ENCODE peak calls at places on chromosome 1, in seven cellular contexts. One of them, this sample, is unnamed.

GRCh38 chr1:247294282-247294681 is 37.4 kb downstream of the ZNF496 start:
- DNase-seq in testis: peak
- DNase-seq in tibial nerve: no peak
- DNase-seq in A549: no peak
- DNase-seq in endothelial cell of umbilical vein: no peak
- DNase-seq in stomach: no peak
- DNase-seq in right lobe of liver: no peak
- DNase-seq in this sample: no peak

GRCh38 chr1:223492044-223492443 is 98.8 kb downstream of the CCDC185 start:
- DNase-seq in endothelial cell of umbilical vein: no peak
- DNase-seq in testis: no peak
- DNase-seq in tibial nerve: no peak
- DNase-seq in A549: no peak
- DNase-seq in right lobe of liver: no peak
- DNase-seq in stomach: no peak
- DNase-seq in this sample: no peak

GRCh38 chr1:150889650-150890416 is 2.9 kb downstream of the CTXND2 start:
- DNase-seq in endothelial cell of umbilical vein: no peak
- DNase-seq in A549: no peak
- DNase-seq in tibial nerve: no peak
- DNase-seq in right lobe of liver: no peak
- DNase-seq in testis: no peak
- DNase-seq in stomach: no peak
- DNase-seq in this sample: no peak

GRCh38 chr1:219670426-219671149 is 57.7 kb upstream of the ZC3H11B start:
- DNase-seq in testis: peak
- DNase-seq in A549: no peak
- DNase-seq in tibial nerve: no peak
- DNase-seq in endothelial cell of umbilical vein: no peak
- DNase-seq in stomach: no peak
- DNase-seq in right lobe of liver: no peak
- DNase-seq in this sample: no peak

GRCh38 chr1:162028726-162029125 is 5.1 kb upstream of the OLFML2B start:
- DNase-seq in tibial nerve: no peak
- DNase-seq in stomach: no peak
- DNase-seq in right lobe of liver: no peak
- DNase-seq in testis: no peak
- DNase-seq in A549: no peak
- DNase-seq in endothelial cell of umbilical vein: peak
- DNase-seq in this sample: no peak

GRCh38 chr1:237794071-237794470 is 96.7 kb downstream of the ZP4 start:
- DNase-seq in testis: no peak
- DNase-seq in stomach: no peak
- DNase-seq in right lobe of liver: no peak
- DNase-seq in tibial nerve: no peak
- DNase-seq in A549: peak
- DNase-seq in endothelial cell of umbilical vein: no peak
- DNase-seq in this sample: no peak

GRCh38 chr1:172748201-172748600 is 89.3 kb downstream of the FASLG start:
- DNase-seq in stomach: no peak
- DNase-seq in A549: no peak
- DNase-seq in right lobe of liver: no peak
- DNase-seq in endothelial cell of umbilical vein: no peak
- DNase-seq in testis: no peak
- DNase-seq in tibial nerve: no peak
- DNase-seq in this sample: no peak

GRCh38 chr1:113732802-113733201 is 26.5 kb downstream of the PHTF1 start:
- DNase-seq in endothelial cell of umbilical vein: no peak
- DNase-seq in right lobe of liver: no peak
- DNase-seq in A549: no peak
- DNase-seq in testis: no peak
- DNase-seq in stomach: no peak
- DNase-seq in tibial nerve: no peak
- DNase-seq in this sample: no peak

GRCh38 chr1:174721246-174721645 is 273.5 kb downstream of the GPR52 start:
- DNase-seq in testis: no peak
- DNase-seq in A549: no peak
- DNase-seq in endothelial cell of umbilical vein: no peak
- DNase-seq in stomach: no peak
- DNase-seq in tibial nerve: no peak
- DNase-seq in right lobe of liver: no peak
- DNase-seq in this sample: no peak

DNA sequence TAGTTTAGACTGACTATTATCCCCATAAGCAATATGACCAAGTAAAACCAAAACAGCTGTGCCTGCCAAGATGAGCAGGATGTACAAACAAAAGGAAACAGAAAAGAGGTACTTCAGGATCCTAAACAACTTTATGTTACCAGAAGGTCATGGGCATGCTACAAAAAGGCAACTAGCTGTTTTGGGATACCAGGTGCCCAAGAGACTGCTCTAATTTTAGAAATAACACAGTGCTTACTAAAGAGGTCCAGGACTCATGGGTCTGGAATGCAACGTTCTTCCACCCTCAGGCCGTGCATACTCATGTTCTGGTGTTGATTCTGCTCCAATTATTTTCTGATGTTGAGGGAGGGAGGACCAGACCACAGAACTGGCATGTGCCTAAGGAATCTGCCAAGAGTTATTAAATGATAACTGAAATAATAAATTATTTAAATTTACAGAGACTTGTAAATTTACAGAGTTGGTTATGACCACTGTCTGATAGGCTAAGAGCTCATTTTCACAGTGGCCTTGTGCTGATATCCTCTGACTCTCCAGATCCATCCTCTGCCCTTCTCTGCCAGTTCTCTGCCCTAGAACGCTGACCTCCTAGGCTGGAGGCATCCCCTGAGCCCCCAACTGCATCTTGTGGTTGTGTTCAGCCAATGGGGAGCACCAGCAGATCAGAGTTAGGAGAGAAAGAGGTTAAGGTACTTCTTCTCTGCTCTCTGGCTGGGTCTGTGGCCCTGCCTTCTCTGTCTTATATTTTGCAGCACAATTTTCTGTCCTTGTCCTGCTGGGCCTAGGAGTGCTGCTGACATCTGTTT is 37.7 kb upstream of the BCL10 start:
- DNase-seq in stomach: no peak
- DNase-seq in A549: no peak
- DNase-seq in right lobe of liver: no peak
- DNase-seq in endothelial cell of umbilical vein: peak
- DNase-seq in testis: peak
- DNase-seq in tibial nerve: no peak
- DNase-seq in this sample: no peak
- TF ChIP-seq POLR2A in stomach: no peak
- TF ChIP-seq POLR2A in A549: no peak
- TF ChIP-seq POLR2A in right lobe of liver: no peak
- TF ChIP-seq POLR2A in endothelial cell of umbilical vein: peak
- TF ChIP-seq POLR2A in testis: no peak
- TF ChIP-seq POLR2A in tibial nerve: no peak
- TF ChIP-seq POLR2A in this sample: no peak

DNA sequence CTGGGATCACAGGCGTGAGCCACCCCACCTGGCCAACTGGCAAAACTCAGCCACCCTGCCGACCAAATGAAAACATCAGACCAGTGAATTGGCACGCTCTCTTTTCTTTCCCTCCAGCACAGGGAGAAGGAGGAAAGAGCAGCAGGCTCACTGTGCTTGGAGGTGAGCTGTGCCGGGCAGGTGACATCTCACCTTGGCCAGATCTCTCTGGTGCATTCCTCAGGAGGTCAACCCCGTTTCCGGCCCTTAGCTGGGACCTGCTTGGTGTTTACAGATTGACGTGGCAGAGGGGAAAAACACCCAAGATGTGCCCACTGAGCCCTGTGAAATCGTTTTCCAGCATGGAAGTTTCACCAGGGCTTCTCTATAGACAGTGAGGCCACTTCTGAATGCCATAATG is 45.1 kb downstream of the TMEM51 start:
- DNase-seq in stomach: peak
- DNase-seq in tibial nerve: no peak
- DNase-seq in A549: no peak
- DNase-seq in testis: no peak
- DNase-seq in endothelial cell of umbilical vein: no peak
- DNase-seq in right lobe of liver: no peak
- DNase-seq in this sample: no peak
- TF ChIP-seq CTCF in stomach: no peak
- TF ChIP-seq CTCF in tibial nerve: no peak
- TF ChIP-seq CTCF in A549: no peak
- TF ChIP-seq CTCF in testis: no peak
- TF ChIP-seq CTCF in endothelial cell of umbilical vein: no peak
- TF ChIP-seq CTCF in right lobe of liver: no peak
- TF ChIP-seq CTCF in this sample: no peak

DNA sequence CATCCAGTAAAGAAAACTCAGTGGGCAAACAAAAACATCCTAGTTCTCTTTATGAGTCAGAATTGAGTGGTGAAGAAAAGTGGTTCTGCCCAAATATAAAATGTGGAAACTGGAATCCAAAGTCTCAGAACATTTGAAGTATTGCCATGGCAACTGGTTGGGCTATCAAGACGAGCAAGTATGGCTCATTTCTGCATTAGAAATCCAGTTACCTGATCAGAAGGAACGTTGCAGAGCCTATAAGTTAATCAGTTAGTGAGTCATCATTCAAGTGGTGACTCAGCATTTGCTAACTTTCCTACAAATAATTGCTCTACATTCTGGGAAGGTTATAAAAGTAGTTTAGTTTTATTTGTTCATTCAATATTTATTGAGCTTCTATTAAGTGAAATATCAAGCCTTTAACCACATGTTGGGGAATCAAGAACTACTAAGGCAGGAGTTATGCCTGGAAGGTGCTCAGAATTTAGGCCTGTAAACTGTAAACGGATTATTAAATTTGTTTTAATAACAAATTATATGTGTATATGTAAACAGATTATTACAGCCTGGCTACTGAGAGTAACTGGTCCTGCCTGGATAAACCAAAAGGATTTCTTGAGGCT is 104.3 kb downstream of the PAPPA2 start:
- DNase-seq in testis: no peak
- DNase-seq in right lobe of liver: no peak
- DNase-seq in endothelial cell of umbilical vein: no peak
- DNase-seq in stomach: no peak
- DNase-seq in A549: no peak
- DNase-seq in tibial nerve: no peak
- DNase-seq in this sample: no peak
- H3K4me3 ChIP-seq in testis: no peak
- H3K4me3 ChIP-seq in right lobe of liver: no peak
- H3K4me3 ChIP-seq in endothelial cell of umbilical vein: no peak
- H3K4me3 ChIP-seq in stomach: no peak
- H3K4me3 ChIP-seq in A549: no peak
- H3K4me3 ChIP-seq in tibial nerve: no peak
- H3K4me3 ChIP-seq in this sample: no peak

GRCh38 chr1:117366982-117367768 is at the start of gene MAN1A2:
- DNase-seq in tibial nerve: peak
- DNase-seq in A549: peak
- DNase-seq in testis: peak
- DNase-seq in right lobe of liver: peak
- DNase-seq in stomach: peak
- DNase-seq in endothelial cell of umbilical vein: peak
- DNase-seq in this sample: peak
- TF ChIP-seq POLR2A in tibial nerve: peak
- TF ChIP-seq POLR2A in A549: peak
- TF ChIP-seq POLR2A in testis: no peak
- TF ChIP-seq POLR2A in right lobe of liver: peak
- TF ChIP-seq POLR2A in stomach: peak
- TF ChIP-seq POLR2A in endothelial cell of umbilical vein: peak
- TF ChIP-seq POLR2A in this sample: no peak

GRCh38 chr1:89873757-89874156 is 52.9 kb downstream of the LRRC8D start:
- DNase-seq in endothelial cell of umbilical vein: peak
- DNase-seq in A549: no peak
- DNase-seq in tibial nerve: no peak
- DNase-seq in stomach: no peak
- DNase-seq in right lobe of liver: no peak
- DNase-seq in testis: no peak
- DNase-seq in this sample: no peak
- TF ChIP-seq CTCF in endothelial cell of umbilical vein: no peak
- TF ChIP-seq CTCF in A549: no peak
- TF ChIP-seq CTCF in tibial nerve: no peak
- TF ChIP-seq CTCF in stomach: no peak
- TF ChIP-seq CTCF in right lobe of liver: no peak
- TF ChIP-seq CTCF in testis: no peak
- TF ChIP-seq CTCF in this sample: no peak

GRCh38 chr1:228472655-228473054 is 14.5 kb upstream of the RNF187 start:
- DNase-seq in A549: no peak
- DNase-seq in stomach: no peak
- DNase-seq in right lobe of liver: no peak
- DNase-seq in tibial nerve: no peak
- DNase-seq in endothelial cell of umbilical vein: peak
- DNase-seq in testis: no peak
- DNase-seq in this sample: no peak
- H3K4me3 ChIP-seq in A549: no peak
- H3K4me3 ChIP-seq in stomach: no peak
- H3K4me3 ChIP-seq in right lobe of liver: no peak
- H3K4me3 ChIP-seq in tibial nerve: no peak
- H3K4me3 ChIP-seq in endothelial cell of umbilical vein: no peak
- H3K4me3 ChIP-seq in testis: no peak
- H3K4me3 ChIP-seq in this sample: no peak

DNA sequence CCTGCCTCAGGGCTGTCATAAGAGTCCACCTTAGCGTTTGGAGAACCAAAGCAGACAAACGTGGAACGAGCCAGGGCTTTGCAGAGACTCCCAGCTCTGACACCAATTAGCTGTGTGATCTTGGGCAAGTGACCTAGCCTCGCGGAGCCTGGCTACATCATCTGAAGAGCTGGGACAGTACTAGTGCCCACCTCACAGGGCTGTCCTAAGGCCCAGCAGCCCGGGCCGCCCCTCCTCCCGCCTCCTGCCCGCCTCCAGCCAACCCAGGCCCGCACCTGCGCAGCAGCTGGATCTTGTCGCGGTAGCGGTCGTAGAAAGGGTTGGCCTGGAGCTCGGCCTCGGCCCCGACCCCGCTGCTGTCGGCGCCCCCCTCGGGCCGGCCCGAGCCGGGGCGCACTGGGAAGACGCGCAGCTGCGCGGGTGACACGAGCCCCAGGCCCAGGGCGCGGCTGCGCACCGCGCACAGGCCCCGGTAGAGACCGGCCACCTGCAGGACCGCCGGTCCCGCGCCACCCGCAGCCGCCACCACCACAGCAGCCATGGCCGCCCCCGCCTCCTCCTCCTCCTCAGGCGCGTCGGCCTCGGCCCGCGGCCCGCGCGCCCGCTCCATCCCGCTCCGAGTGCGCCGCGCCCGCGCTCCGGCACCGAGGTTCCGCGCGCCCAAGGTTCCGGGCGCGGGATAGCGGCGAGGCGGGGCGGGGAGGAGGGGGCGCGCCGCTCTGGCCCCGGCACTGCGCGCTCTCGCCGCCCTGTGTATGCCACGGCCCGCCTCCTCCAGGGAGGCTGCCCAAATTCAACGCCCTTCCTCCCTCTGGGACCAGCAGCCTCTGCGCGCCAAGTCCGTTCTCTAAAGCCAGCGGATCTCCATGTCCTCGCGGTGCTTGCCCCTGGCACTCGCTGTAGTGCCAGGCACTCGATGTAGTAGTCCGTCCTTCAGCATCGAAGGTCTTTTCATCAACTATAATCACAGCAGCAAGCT is at the start of gene ATPAF1:
- DNase-seq in A549: peak
- DNase-seq in tibial nerve: peak
- DNase-seq in testis: peak
- DNase-seq in endothelial cell of umbilical vein: peak
- DNase-seq in stomach: peak
- DNase-seq in right lobe of liver: peak
- DNase-seq in this sample: no peak
- TF ChIP-seq POLR2A in A549: peak
- TF ChIP-seq POLR2A in tibial nerve: peak
- TF ChIP-seq POLR2A in testis: no peak
- TF ChIP-seq POLR2A in endothelial cell of umbilical vein: peak
- TF ChIP-seq POLR2A in stomach: no peak
- TF ChIP-seq POLR2A in right lobe of liver: peak
- TF ChIP-seq POLR2A in this sample: peak

GRCh38 chr1:186605762-186606350 is 74.4 kb downstream of the PTGS2 start:
- DNase-seq in right lobe of liver: peak
- DNase-seq in endothelial cell of umbilical vein: peak
- DNase-seq in tibial nerve: no peak
- DNase-seq in stomach: no peak
- DNase-seq in testis: peak
- DNase-seq in A549: no peak
- DNase-seq in this sample: no peak
- TF ChIP-seq CTCF in right lobe of liver: peak
- TF ChIP-seq CTCF in endothelial cell of umbilical vein: peak
- TF ChIP-seq CTCF in tibial nerve: peak
- TF ChIP-seq CTCF in stomach: no peak
- TF ChIP-seq CTCF in testis: peak
- TF ChIP-seq CTCF in A549: peak
- TF ChIP-seq CTCF in this sample: peak

This sample was measured in esophagus squamous epithelium.